ENCODE peak calls at places on chromosome 9, in seven cellular contexts. V is aorta, H is globus pallidus, U is NCI-H524, N is WTC11, S is brain microvascular endothelial cell, J is astrocyte. E is an unnamed sample.

GRCh38 chr9:131347376-131348020 is 46.4 kb upstream of the PRRC2B start:
- DNase-seq in S (no peak), H (no peak), J (no peak), V (peak; percentile 47), U (no peak), N (peak; percentile 10), E (no peak)

GRCh38 chr9:75185585-75186170 is 97.4 kb downstream of the OSTF1 start:
- DNase-seq in N (peak; percentile 67), S (peak; percentile 40), J (no peak), U (no peak), V (no peak), H (peak; percentile 21), E (peak; percentile 61)

GRCh38 chr9:92501671-92502393 is 19.5 kb upstream of the ASPN start:
- DNase-seq in N (peak; percentile 44), U (no peak), H (no peak), J (no peak), S (no peak), V (no peak), E (peak; percentile 67)

GRCh38 chr9:85900504-85901201 is 40.3 kb upstream of the NAA35 start:
- DNase-seq in U (no peak), N (peak; percentile 75), H (peak; percentile 5), S (peak; percentile 46), J (peak; percentile 4), V (no peak), E (peak; percentile 49)

GRCh38 chr9:100700689-100701318 is 122.9 kb downstream of the CAVIN4 start:
- DNase-seq in J (no peak), V (no peak), H (peak; percentile 16), U (peak; percentile 47), N (peak; percentile 44), S (no peak), E (peak; percentile 32)

GRCh38 chr9:68538200-68538599 is 2.5 kb downstream of the TMEM252 start:
- DNase-seq in U (no peak), V (peak; percentile 78), J (no peak), H (no peak), N (no peak), S (no peak), E (no peak)

GRCh38 chr9:69019808-69020207 is 5.9 kb upstream of the PRKACG start:
- DNase-seq in J (no peak), V (no peak), N (no peak), S (no peak), H (no peak), U (no peak), E (no peak)

GRCh38 chr9:26779072-26779471 is 113.5 kb downstream of the CAAP1 start:
- DNase-seq in S (peak; percentile 5), U (no peak), H (no peak), N (no peak), V (no peak), J (no peak), E (no peak)

GRCh38 chr9:131731237-131731995 is 8.5 kb downstream of the RAPGEF1 start:
- DNase-seq in N (no peak), S (no peak), U (no peak), J (no peak), H (no peak), V (no peak), E (no peak)

GRCh38 chr9:100602302-100602930 is 24.5 kb downstream of the CAVIN4 start:
- DNase-seq in J (peak; percentile 27), H (peak; percentile 54), V (no peak), N (peak; percentile 46), U (peak; percentile 79), S (peak; percentile 66), E (peak; percentile 43)

GRCh38 chr9:99054581-99054980 is 50.3 kb upstream of the TGFBR1 start:
- DNase-seq in J (peak; percentile 73), H (no peak), U (no peak), V (no peak), N (no peak), S (no peak), E (no peak)

GRCh38 chr9:89912605-89912953 is 307.8 kb downstream of the GADD45G start:
- DNase-seq in N (no peak), J (no peak), U (no peak), S (no peak), V (no peak), H (no peak), E (no peak)

GRCh38 chr9:100449420-100449819 is 22.5 kb downstream of the MSANTD3 start:
- DNase-seq in N (no peak), U (no peak), H (no peak), V (no peak), J (no peak), S (no peak), E (no peak)

GRCh38 chr9:105425817-105426433 is 21.9 kb upstream of the FSD1L start:
- DNase-seq in N (no peak), J (no peak), V (no peak), U (no peak), H (no peak), S (no peak), E (no peak)

GRCh38 chr9:2465921-2466460 is 155.6 kb upstream of the VLDLR start:
- DNase-seq in N (no peak), S (peak; percentile 33), V (no peak), U (no peak), H (no peak), J (no peak), E (no peak)

GRCh38 chr9:14593406-14593805 is 99.8 kb downstream of the ZDHHC21 start:
- DNase-seq in V (no peak), U (no peak), J (no peak), H (no peak), N (no peak), S (no peak), E (no peak)

E was measured in testis.